ENCODE peak calls at places on chromosomes 11 and 22, in six cellular contexts. N, B, V, Y, L and I are unnamed samples. For H3K9me3 and H3K4me1, the result is how much of the 10 kb centered on the place peaks cover.

GRCh38 chr22:36435516-36436415 is 45.7 kb downstream of the TXN2 start:
- DNase-seq in N (no peak), B (peak), V (peak), Y (no peak), L (no peak), I (no peak)

GRCh38 chr11:75261474-75261847 is 20.9 kb downstream of the TPBGL start:
- DNase-seq in N (peak), B (no peak), V (no peak), Y (no peak), L (peak), I (peak)

GRCh38 chr11:134514354-134514951 is 102.4 kb upstream of the B3GAT1 start:
- DNase-seq in N (peak), B (no peak), V (no peak), Y (no peak), L (peak), I (no peak)

GRCh38 chr22:49664371-49664881 is 163.2 kb downstream of the BRD1 start:
- DNase-seq in N (peak), B (no peak), V (no peak), Y (no peak), L (peak), I (no peak)

GRCh38 chr22:23763579-23764331 is 965 bp downstream of the C22orf15 start:
- DNase-seq in N (no peak), B (peak), V (no peak), Y (no peak), L (no peak), I (peak)

GRCh38 chr11:66420671-66421476 is at the start of gene NPAS4:
- DNase-seq in N (no peak), B (peak), V (no peak), Y (no peak), L (no peak), I (peak)

GRCh38 chr11:94676769-94677168 is 91.4 kb upstream of the AMOTL1 start:
- DNase-seq in N (no peak), B (no peak), V (no peak), Y (no peak), L (no peak), I (no peak)

GRCh38 chr11:32032478-32032877 is 58.4 kb upstream of the RCN1 start:
- DNase-seq in N (no peak), B (no peak), V (no peak), Y (no peak), L (no peak), I (no peak)

DNA sequence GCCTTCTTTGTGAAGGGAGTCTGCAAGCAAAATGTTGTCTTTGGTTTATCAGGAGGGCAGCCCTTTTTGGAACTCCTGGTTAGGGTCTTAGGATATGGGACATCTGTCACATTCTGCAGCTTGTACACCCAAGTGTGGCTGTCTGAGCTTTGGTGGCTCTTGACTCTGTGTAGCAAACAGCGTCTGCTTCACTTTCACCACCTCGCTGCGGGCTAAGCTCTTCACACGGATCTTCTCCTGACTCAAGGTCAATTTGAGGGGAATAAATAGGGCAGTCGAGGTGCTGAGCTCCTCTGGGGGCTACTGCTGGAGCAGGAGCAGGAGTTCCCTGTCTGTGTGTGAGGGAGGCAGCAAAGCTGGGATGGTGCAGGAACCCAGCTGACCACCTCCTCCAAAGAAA is 10.6 kb downstream of the MICAL2 start:
- DNase-seq in N (no peak), B (peak), V (no peak), Y (no peak), L (no peak), I (no peak)
- H3K4me3 ChIP-seq in N (no peak), B (no peak), V (no peak), Y (no peak), L (no peak), I (no peak)

GRCh38 chr11:41784513-41785335 is 325.3 kb upstream of the LRRC4C start:
- DNase-seq in N (no peak), B (no peak), V (peak), Y (no peak), L (no peak), I (no peak)
- H3K9me3 ChIP-seq in N (under half), B (under half), V (under half), Y (under half), L (under half), I (under half)

GRCh38 chr22:30304495-30305244 is 15.4 kb upstream of the CASTOR1 start:
- DNase-seq in N (peak), B (no peak), V (peak), Y (no peak), L (peak), I (no peak)

GRCh38 chr22:30301995-30302809 is 12.9 kb upstream of the CASTOR1 start:
- DNase-seq in N (no peak), B (no peak), V (peak), Y (peak), L (no peak), I (no peak)

GRCh38 chr22:30305519-30305905 is 16.2 kb upstream of the CASTOR1 start:
- DNase-seq in N (peak), B (no peak), V (no peak), Y (no peak), L (peak), I (no peak)

GRCh38 chr22:30305906-30306628 is 16.8 kb upstream of the CASTOR1 start:
- DNase-seq in N (no peak), B (no peak), V (no peak), Y (no peak), L (no peak), I (no peak)

DNA sequence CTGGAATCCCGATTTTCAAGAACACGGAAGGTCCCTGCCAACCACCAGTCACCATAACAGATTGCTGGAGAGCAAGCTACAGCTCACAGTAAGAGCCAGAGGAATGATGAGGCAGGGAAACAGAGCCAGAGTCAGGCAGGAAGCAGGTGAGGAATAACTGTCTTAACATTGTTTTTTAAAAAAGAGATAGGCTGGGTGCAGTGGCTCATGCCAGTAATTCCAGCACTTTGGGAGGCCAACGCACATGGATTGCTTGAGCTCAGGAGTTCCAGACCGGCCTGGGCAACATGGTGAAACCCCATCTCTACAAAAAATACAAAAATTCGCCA is 13.5 kb upstream of the CASTOR1 start:
- DNase-seq in N (no peak), B (no peak), V (no peak), Y (no peak), L (no peak), I (no peak)
- H3K4me1 ChIP-seq in N (under half), B (under half), V (half or more), Y (under half), L (under half), I (under half)

GRCh38 chr11:119432484-119433368 is 9.8 kb upstream of the THY1 start:
- DNase-seq in N (no peak), B (no peak), V (no peak), Y (peak), L (no peak), I (no peak)
- H3K4me3 ChIP-seq in N (peak), B (no peak), V (no peak), Y (peak), L (peak), I (no peak)

GRCh38 chr11:44701276-44701675 is 25.5 kb upstream of the TSPAN18 start:
- DNase-seq in N (no peak), B (peak), V (no peak), Y (no peak), L (no peak), I (no peak)
- H3K9me3 ChIP-seq in N (under half), B (under half), V (under half), Y (under half), L (under half), I (under half)

GRCh38 chr22:27099896-27100295 is 442.5 kb downstream of the MIAT start:
- DNase-seq in N (peak), B (no peak), V (no peak), Y (no peak), L (no peak), I (no peak)
- H3K4me1 ChIP-seq in N (under half), B (under half), V (under half), Y (under half), L (under half), I (under half)

GRCh38 chr22:30584441-30584840 is 7.3 kb downstream of the PES1 start:
- DNase-seq in N (no peak), B (no peak), V (no peak), Y (no peak), L (no peak), I (no peak)
- H3K4me3 ChIP-seq in N (no peak), B (no peak), V (no peak), Y (no peak), L (no peak), I (no peak)

DNA sequence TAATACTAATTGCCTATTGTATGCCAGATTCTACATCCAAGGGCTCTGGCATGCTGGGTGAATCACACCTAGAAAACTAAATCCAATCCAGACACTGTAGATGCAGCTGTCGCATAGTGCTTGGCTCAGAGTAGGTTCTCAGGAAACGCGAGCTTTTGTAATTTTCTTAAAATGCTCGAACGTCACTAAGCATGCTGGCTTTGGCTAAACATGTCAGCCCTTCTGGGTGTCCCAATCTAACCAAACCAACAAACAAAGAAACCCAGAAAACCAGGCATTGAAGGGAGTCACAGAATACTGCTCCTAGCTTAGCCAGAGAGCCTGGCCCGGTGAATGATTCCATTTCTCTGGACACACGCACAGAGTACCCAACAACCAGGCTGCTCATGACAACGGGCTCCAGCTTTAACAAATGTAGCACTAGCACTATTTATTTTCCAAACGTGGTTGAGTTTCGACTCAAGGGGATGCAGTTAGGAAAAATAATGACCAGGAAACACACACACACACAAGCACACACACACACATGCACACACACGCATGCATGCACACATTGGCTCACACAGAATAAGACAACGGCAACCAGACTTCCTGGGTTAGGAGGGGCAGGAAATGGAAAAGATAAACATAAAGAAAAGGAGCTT is 492.6 kb downstream of the MIAT start:
- DNase-seq in N (no peak), B (no peak), V (no peak), Y (peak), L (no peak), I (no peak)
- H3K9me3 ChIP-seq in N (under half), B (under half), V (under half), Y (under half), L (under half), I (under half)

DNA sequence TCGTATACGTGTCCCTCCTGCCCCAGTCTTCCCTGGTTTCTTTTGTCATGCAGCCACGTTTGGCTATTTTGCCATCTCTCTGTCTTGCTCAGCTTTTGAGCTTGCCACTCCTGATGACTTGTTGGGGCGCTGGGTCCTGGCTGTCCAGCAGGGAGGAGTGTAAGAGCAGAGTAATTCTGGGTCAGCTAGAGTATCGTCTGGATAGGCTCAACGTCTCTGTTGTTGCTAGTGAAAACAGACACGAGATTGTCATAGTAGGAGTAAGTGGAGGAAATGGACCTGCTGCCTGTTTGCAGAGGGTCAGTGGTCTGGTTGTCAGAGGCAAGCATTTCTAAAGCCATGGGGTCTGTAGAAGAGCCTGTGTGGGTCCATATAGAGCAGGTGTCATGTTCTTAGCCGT is 83.0 kb downstream of the PPP6R3 start:
- DNase-seq in N (no peak), B (peak), V (no peak), Y (no peak), L (no peak), I (no peak)
- H3K4me1 ChIP-seq in N (under half), B (under half), V (under half), Y (under half), L (under half), I (under half)

GRCh38 chr22:41356430-41357028 is 25.2 kb upstream of the TEF start:
- DNase-seq in N (no peak), B (no peak), V (no peak), Y (no peak), L (no peak), I (no peak)

GRCh38 chr22:41354979-41355378 is 26.8 kb upstream of the TEF start:
- DNase-seq in N (no peak), B (no peak), V (no peak), Y (no peak), L (no peak), I (no peak)

GRCh38 chr22:41352058-41352457 is 29.7 kb upstream of the TEF start:
- DNase-seq in N (no peak), B (no peak), V (peak), Y (peak), L (no peak), I (no peak)

GRCh38 chr22:41355895-41356294 is 25.8 kb upstream of the TEF start:
- DNase-seq in N (no peak), B (no peak), V (no peak), Y (no peak), L (no peak), I (no peak)

GRCh38 chr22:41353862-41354575 is 27.7 kb upstream of the TEF start:
- DNase-seq in N (no peak), B (no peak), V (no peak), Y (no peak), L (no peak), I (no peak)
- H3K4me3 ChIP-seq in N (no peak), B (no peak), V (no peak), Y (no peak), L (no peak), I (no peak)